ENCODE peak calls at places on chromosomes 16 and 17, in four cellular contexts. One of them, this sample, is unnamed.

GRCh38 chr17:51371732-51372151 is 111.4 kb downstream of the UTP18 start:
- DNase-seq in esophagus muscularis mucosa: no peak
- DNase-seq in tibial artery: no peak
- DNase-seq in KBM-7: peak; percentile 56
- DNase-seq in this sample: peak; percentile 81

GRCh38 chr17:30324723-30325122 is 9.1 kb downstream of the TMIGD1 start:
- DNase-seq in tibial artery: no peak
- DNase-seq in KBM-7: no peak
- DNase-seq in esophagus muscularis mucosa: no peak
- DNase-seq in this sample: no peak

GRCh38 chr16:57686577-57686976 is 8.0 kb upstream of the DRC7 start:
- DNase-seq in KBM-7: no peak
- DNase-seq in esophagus muscularis mucosa: no peak
- DNase-seq in tibial artery: peak; percentile 9
- DNase-seq in this sample: no peak

GRCh38 chr16:84478172-84478948 is 26.1 kb downstream of the MEAK7 start:
- DNase-seq in esophagus muscularis mucosa: no peak
- DNase-seq in KBM-7: no peak
- DNase-seq in tibial artery: no peak
- DNase-seq in this sample: no peak

GRCh38 chr17:20111538-20111937 is 102.4 kb downstream of the SPECC1 start:
- DNase-seq in esophagus muscularis mucosa: no peak
- DNase-seq in KBM-7: no peak
- DNase-seq in tibial artery: no peak
- DNase-seq in this sample: no peak

GRCh38 chr17:43667506-43668438 is 6.0 kb upstream of the MEOX1 start:
- DNase-seq in KBM-7: no peak
- DNase-seq in esophagus muscularis mucosa: no peak
- DNase-seq in tibial artery: no peak
- DNase-seq in this sample: no peak

GRCh38 chr16:79599837-79600635 is 501 bp downstream of the MAF start:
- DNase-seq in KBM-7: peak; percentile 24
- DNase-seq in tibial artery: peak; percentile 77
- DNase-seq in esophagus muscularis mucosa: no peak
- DNase-seq in this sample: peak; percentile 42

GRCh38 chr16:80852261-80852872 is 48.0 kb upstream of the CDYL2 start:
- DNase-seq in tibial artery: no peak
- DNase-seq in esophagus muscularis mucosa: no peak
- DNase-seq in KBM-7: peak; percentile 24
- DNase-seq in this sample: no peak

GRCh38 chr16:11160676-11161115 is 95.3 kb downstream of the SOCS1 start:
- DNase-seq in esophagus muscularis mucosa: no peak
- DNase-seq in KBM-7: peak; percentile 27
- DNase-seq in tibial artery: no peak
- DNase-seq in this sample: no peak

GRCh38 chr17:65514082-65514481 is 47.4 kb downstream of the AXIN2 start:
- DNase-seq in esophagus muscularis mucosa: no peak
- DNase-seq in tibial artery: peak; percentile 29
- DNase-seq in KBM-7: no peak
- DNase-seq in this sample: no peak

GRCh38 chr17:2259769-2260536 is 43.6 kb downstream of the SMG6 start:
- DNase-seq in KBM-7: peak; percentile 47
- DNase-seq in esophagus muscularis mucosa: no peak
- DNase-seq in tibial artery: no peak
- DNase-seq in this sample: no peak

GRCh38 chr17:22268214-22268911 is 576.0 kb downstream of the KCNJ18 start:
- DNase-seq in tibial artery: no peak
- DNase-seq in esophagus muscularis mucosa: no peak
- DNase-seq in KBM-7: no peak
- DNase-seq in this sample: no peak

GRCh38 chr16:51813609-51814008 is 662.5 kb upstream of the SALL1 start:
- DNase-seq in KBM-7: no peak
- DNase-seq in tibial artery: no peak
- DNase-seq in esophagus muscularis mucosa: no peak
- DNase-seq in this sample: no peak

GRCh38 chr17:73043686-73044581 is 48.6 kb downstream of the SLC39A11 start:
- DNase-seq in KBM-7: no peak
- DNase-seq in esophagus muscularis mucosa: no peak
- DNase-seq in tibial artery: no peak
- DNase-seq in this sample: no peak

GRCh38 chr17:73795730-73796129 is 151.5 kb upstream of the SDK2 start:
- DNase-seq in KBM-7: no peak
- DNase-seq in tibial artery: no peak
- DNase-seq in esophagus muscularis mucosa: no peak
- DNase-seq in this sample: no peak

GRCh38 chr16:15757630-15758251 is 99.1 kb downstream of the MYH11 start:
- DNase-seq in tibial artery: no peak
- DNase-seq in esophagus muscularis mucosa: no peak
- DNase-seq in KBM-7: no peak
- DNase-seq in this sample: no peak

GRCh38 chr16:88799569-88800276 is 3.9 kb upstream of the CDT1 start:
- DNase-seq in KBM-7: peak; percentile 95
- DNase-seq in tibial artery: peak; percentile 59
- DNase-seq in esophagus muscularis mucosa: no peak
- DNase-seq in this sample: no peak

GRCh38 chr17:7848131-7848579 is 6.7 kb upstream of the TMEM88 start:
- DNase-seq in tibial artery: peak; percentile 66
- DNase-seq in KBM-7: no peak
- DNase-seq in esophagus muscularis mucosa: no peak
- DNase-seq in this sample: no peak

GRCh38 chr17:7704601-7705268 is at the start of gene EFNB3:
- DNase-seq in esophagus muscularis mucosa: no peak
- DNase-seq in tibial artery: no peak
- DNase-seq in KBM-7: peak; percentile 53
- DNase-seq in this sample: no peak

GRCh38 chr16:81526935-81527334 is 82.3 kb downstream of the CMIP start:
- DNase-seq in esophagus muscularis mucosa: no peak
- DNase-seq in tibial artery: no peak
- DNase-seq in KBM-7: no peak
- DNase-seq in this sample: no peak

GRCh38 chr17:63140255-63140654 is 174.2 kb downstream of the TANC2 start:
- DNase-seq in tibial artery: no peak
- DNase-seq in KBM-7: peak; percentile 72
- DNase-seq in esophagus muscularis mucosa: no peak
- DNase-seq in this sample: no peak

GRCh38 chr16:55773859-55774549 is 58.9 kb downstream of the CES1 start:
- DNase-seq in esophagus muscularis mucosa: no peak
- DNase-seq in tibial artery: no peak
- DNase-seq in KBM-7: no peak
- DNase-seq in this sample: no peak

GRCh38 chr16:67115649-67116048 is 5.9 kb downstream of the PHAF1 start:
- DNase-seq in tibial artery: peak; percentile 54
- DNase-seq in esophagus muscularis mucosa: no peak
- DNase-seq in KBM-7: no peak
- DNase-seq in this sample: no peak

GRCh38 chr16:26599786-26600107 is 467.0 kb upstream of the C16orf82 start:
- DNase-seq in esophagus muscularis mucosa: peak; percentile 55
- DNase-seq in KBM-7: no peak
- DNase-seq in tibial artery: no peak
- DNase-seq in this sample: no peak

GRCh38 chr16:67930191-67930590 is 1.5 kb downstream of the CTRL start:
- DNase-seq in tibial artery: no peak
- DNase-seq in esophagus muscularis mucosa: no peak
- DNase-seq in KBM-7: no peak
- DNase-seq in this sample: no peak

GRCh38 chr16:52487849-52488457 is 59.0 kb downstream of the TOX3 start:
- DNase-seq in tibial artery: no peak
- DNase-seq in esophagus muscularis mucosa: no peak
- DNase-seq in KBM-7: no peak
- DNase-seq in this sample: no peak

GRCh38 chr16:75402821-75403475 is 30.4 kb downstream of the CFDP1 start:
- DNase-seq in esophagus muscularis mucosa: no peak
- DNase-seq in KBM-7: peak; percentile 62
- DNase-seq in tibial artery: no peak
- DNase-seq in this sample: peak; percentile 45

GRCh38 chr17:75048396-75048933 is 1.4 kb downstream of the KCTD2 start:
- DNase-seq in KBM-7: no peak
- DNase-seq in tibial artery: peak; percentile 73
- DNase-seq in esophagus muscularis mucosa: no peak
- DNase-seq in this sample: no peak

GRCh38 chr16:58501242-58502131 is 1.5 kb downstream of the NDRG4 start:
- DNase-seq in KBM-7: no peak
- DNase-seq in esophagus muscularis mucosa: no peak
- DNase-seq in tibial artery: peak; percentile 57
- DNase-seq in this sample: no peak

GRCh38 chr17:64707077-64707591 is 45.0 kb upstream of the SMURF2 start:
- DNase-seq in esophagus muscularis mucosa: peak; percentile 97
- DNase-seq in tibial artery: peak; percentile 93
- DNase-seq in KBM-7: peak; percentile 79
- DNase-seq in this sample: no peak

GRCh38 chr17:19940722-19941464 is 36.7 kb downstream of the AKAP10 start:
- DNase-seq in KBM-7: no peak
- DNase-seq in tibial artery: no peak
- DNase-seq in esophagus muscularis mucosa: no peak
- DNase-seq in this sample: no peak

GRCh38 chr17:72479113-72479512 is 358.3 kb downstream of the SOX9 start:
- DNase-seq in tibial artery: no peak
- DNase-seq in esophagus muscularis mucosa: no peak
- DNase-seq in KBM-7: no peak
- DNase-seq in this sample: no peak

GRCh38 chr17:7404737-7405412 is 978 bp upstream of the TMEM256 start:
- DNase-seq in tibial artery: peak; percentile 84
- DNase-seq in esophagus muscularis mucosa: peak; percentile 93
- DNase-seq in KBM-7: no peak
- DNase-seq in this sample: no peak

GRCh38 chr17:1002771-1003555 is 6.0 kb downstream of the TIMM22 start:
- DNase-seq in esophagus muscularis mucosa: no peak
- DNase-seq in tibial artery: no peak
- DNase-seq in KBM-7: no peak
- DNase-seq in this sample: peak; percentile 83

This sample was measured in hippocampal formation.